ENCODE peak calls at places on chromosomes 13 and 19, in five cellular contexts. D, B, C, I and L are unnamed samples.

GRCh38 chr13:32125746-32126145 is 94.2 kb downstream of the FRY start:
- DNase-seq in C (no peak), B (no peak), D (no peak), I (no peak), L (no peak)

GRCh38 chr13:97568850-97569249 is 134.9 kb downstream of the RAP2A start:
- DNase-seq in B (no peak), C (no peak), D (no peak), I (no peak), L (no peak)

GRCh38 chr13:26202365-26202972 is 19.6 kb downstream of the RNF6 start:
- DNase-seq in D (no peak), B (no peak), C (peak), I (no peak), L (no peak)

GRCh38 chr13:96900992-96901391 is 93.3 kb downstream of the OXGR1 start:
- DNase-seq in B (no peak), D (peak), I (no peak), C (no peak), L (no peak)

GRCh38 chr13:45601680-45602079 is 13.9 kb downstream of the ERICH6B start:
- DNase-seq in D (no peak), C (no peak), B (no peak), I (no peak), L (no peak)

GRCh38 chr13:36706755-36707154 is 32.9 kb downstream of the SERTM1 start:
- DNase-seq in D (no peak), I (no peak), C (peak), B (no peak), L (no peak)

GRCh38 chr13:40345654-40346372 is 320.6 kb downstream of the FOXO1 start:
- DNase-seq in C (no peak), B (peak), D (no peak), I (no peak), L (no peak)

GRCh38 chr19:53892981-53893325 is 11.0 kb downstream of the PRKCG start:
- DNase-seq in D (peak), B (no peak), C (no peak), I (no peak), L (peak)

GRCh38 chr13:101917475-101917810 is 465.0 kb downstream of the ITGBL1 start:
- DNase-seq in B (no peak), I (no peak), D (peak), C (no peak), L (no peak)

GRCh38 chr19:10007811-10008211 is 2.5 kb downstream of the COL5A3 start:
- DNase-seq in I (no peak), D (peak), C (peak), B (no peak), L (no peak)

GRCh38 chr19:2469102-2469914 is 6.6 kb upstream of the GADD45B start:
- DNase-seq in C (peak), I (no peak), D (no peak), B (no peak), L (no peak)

GRCh38 chr13:108083056-108083455 is 132.3 kb downstream of the LIG4 start:
- DNase-seq in I (no peak), C (no peak), B (no peak), D (no peak), L (no peak)

GRCh38 chr13:63044617-63045016 is 1629.0 kb upstream of the PCDH20 start:
- DNase-seq in C (no peak), B (no peak), D (no peak), I (no peak), L (no peak)

GRCh38 chr13:68872338-68872737 is 1235.3 kb upstream of the ATXN8OS start:
- DNase-seq in B (no peak), D (no peak), C (no peak), I (no peak), L (no peak)

GRCh38 chr13:70630247-70630646 is 522.0 kb upstream of the KLHL1 start:
- DNase-seq in I (no peak), C (no peak), B (no peak), D (no peak), L (no peak)

GRCh38 chr19:34985249-34986022 is 14.7 kb upstream of the GRAMD1A start:
- DNase-seq in C (peak), D (no peak), I (no peak), B (no peak), L (no peak)

GRCh38 chr13:24323739-24324075 is 14.3 kb downstream of the C1QTNF9 start:
- DNase-seq in C (no peak), B (no peak), D (no peak), I (no peak), L (no peak)

GRCh38 chr13:24323036-24323738 is 13.8 kb downstream of the C1QTNF9 start:
- DNase-seq in C (no peak), D (no peak), I (no peak), B (no peak), L (no peak)

GRCh38 chr13:24328145-24328544 is 18.8 kb downstream of the C1QTNF9 start:
- DNase-seq in D (peak), C (no peak), I (no peak), B (no peak), L (no peak)
- TF ChIP-seq MXI1 in D (no peak), C (no peak), I (no peak), B (no peak), L (no peak)

DNA sequence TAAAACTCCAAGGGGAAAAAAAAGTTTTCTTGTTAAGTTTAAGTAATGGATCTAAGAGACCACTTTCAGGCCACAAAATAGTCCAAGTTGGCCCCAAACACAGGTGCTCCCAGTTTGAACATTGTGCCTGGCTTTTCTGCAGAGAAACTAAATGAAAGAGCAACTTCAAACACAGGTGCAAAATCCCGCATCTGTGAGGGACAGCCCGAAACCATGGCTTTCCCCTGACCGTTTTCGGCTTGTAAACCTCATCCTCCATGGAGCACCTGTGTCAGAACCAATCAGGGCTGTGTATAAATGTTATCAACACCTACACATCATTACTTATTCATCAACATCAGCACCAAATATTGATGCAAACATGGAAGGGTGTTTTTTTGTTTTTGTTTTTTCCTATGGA is 126.8 kb upstream of the OBI1 start:
- DNase-seq in C (no peak), B (no peak), I (no peak), D (no peak), L (no peak)
- TF ChIP-seq MXI1 in C (no peak), B (no peak), I (no peak), D (no peak), L (no peak)

GRCh38 chr13:28613562-28613961 is 45.4 kb upstream of the POMP start:
- DNase-seq in I (no peak), C (no peak), B (no peak), D (no peak), L (no peak)
- TF ChIP-seq MXI1 in I (no peak), C (no peak), B (no peak), D (no peak), L (no peak)

DNA sequence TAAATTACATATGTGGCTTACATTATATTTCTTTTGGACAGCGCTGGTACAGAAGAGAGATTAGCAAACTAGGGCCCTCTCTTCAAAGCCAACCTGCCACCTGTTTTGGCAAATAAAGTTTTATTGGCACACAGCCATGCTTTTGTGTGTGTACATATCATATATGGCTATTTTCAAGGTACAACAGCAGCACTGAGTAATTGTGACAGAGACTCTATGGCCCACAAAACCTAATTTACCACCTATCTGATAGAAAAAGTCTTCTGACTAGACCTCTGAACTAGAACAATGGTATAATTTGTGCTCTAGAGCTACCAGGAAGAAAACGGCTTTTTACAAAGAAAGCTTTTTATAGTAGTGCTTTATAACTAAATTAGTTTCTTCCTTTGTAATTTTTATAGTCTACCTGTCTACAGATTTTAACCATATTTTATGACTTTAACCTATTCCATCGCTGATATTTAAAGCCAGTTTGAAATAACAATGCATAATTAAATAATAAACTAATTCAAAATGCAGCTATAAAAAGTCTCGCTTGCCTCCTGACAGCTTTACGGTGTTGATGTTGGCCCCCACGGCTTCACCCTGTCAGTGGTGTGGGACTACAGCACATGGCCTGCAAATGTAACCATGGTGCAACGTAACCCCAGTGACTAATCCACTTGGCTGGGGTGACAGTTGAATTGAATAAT is 17.7 kb upstream of the DPY19L3 start:
- DNase-seq in B (no peak), D (no peak), C (peak), I (no peak), L (no peak)
- TF ChIP-seq MXI1 in B (no peak), D (no peak), C (no peak), I (no peak), L (no peak)

DNA sequence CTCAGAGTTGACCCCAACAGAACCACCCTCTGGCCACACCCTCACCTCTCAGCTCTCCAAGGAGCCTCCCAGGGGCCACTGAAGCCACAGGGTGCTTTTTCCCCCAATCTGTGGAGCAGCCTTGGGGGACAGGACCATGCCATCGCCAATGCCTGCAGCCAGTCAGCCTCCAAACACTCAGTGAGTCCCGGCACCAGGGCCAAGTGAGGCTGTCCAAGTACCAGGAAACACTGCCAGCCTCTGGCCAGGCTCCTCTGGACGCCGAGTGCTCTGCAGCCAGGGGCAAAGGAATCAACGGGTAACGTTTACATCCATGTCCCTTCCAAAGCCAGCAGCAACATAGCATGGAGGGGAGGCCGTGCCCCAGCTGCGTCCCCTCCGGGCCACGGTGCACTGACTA is 9.5 kb upstream of the COMP start:
- DNase-seq in C (no peak), D (no peak), B (no peak), I (no peak), L (no peak)
- TF ChIP-seq MXI1 in C (no peak), D (no peak), B (no peak), I (no peak), L (no peak)

GRCh38 chr19:39083983-39084731 is at the start of gene ACP7:
- DNase-seq in I (no peak), D (peak), C (no peak), B (no peak), L (no peak)
- TF ChIP-seq MXI1 in I (no peak), D (no peak), C (no peak), B (no peak), L (no peak)